ENCODE peak calls at places on chromosomes 16 and 17, in eight cellular contexts. One of them, this sample, is unnamed.
A peak's percentile ranks its signal among the peaks of the same experiment; 100 is the strongest.

GRCh38 chr17:57930239-57930638 is 25.0 kb downstream of the CUEDC1 start:
- DNase-seq in endothelial cell of umbilical vein: no peak
- DNase-seq in A549: no peak
- DNase-seq in HCT116: no peak
- DNase-seq in K562: no peak
- DNase-seq in HepG2: no peak
- DNase-seq in GM12878: no peak
- DNase-seq in H1: no peak
- DNase-seq in this sample: no peak

GRCh38 chr16:27925612-27926011 is 137.9 kb downstream of the GSG1L start:
- DNase-seq in endothelial cell of umbilical vein: no peak
- DNase-seq in A549: no peak
- DNase-seq in HCT116: no peak
- DNase-seq in K562: no peak
- DNase-seq in HepG2: no peak
- DNase-seq in GM12878: no peak
- DNase-seq in H1: no peak
- DNase-seq in this sample: no peak

GRCh38 chr17:2102931-2103398 is 48.1 kb downstream of the HIC1 start:
- DNase-seq in endothelial cell of umbilical vein: no peak
- DNase-seq in A549: no peak
- DNase-seq in HCT116: peak; percentile 15
- DNase-seq in K562: no peak
- DNase-seq in HepG2: no peak
- DNase-seq in GM12878: no peak
- DNase-seq in H1: no peak
- DNase-seq in this sample: no peak

GRCh38 chr16:11384184-11384955 is 39.1 kb downstream of the RMI2 start:
- DNase-seq in endothelial cell of umbilical vein: no peak
- DNase-seq in A549: no peak
- DNase-seq in HCT116: no peak
- DNase-seq in K562: no peak
- DNase-seq in HepG2: no peak
- DNase-seq in GM12878: no peak
- DNase-seq in H1: no peak
- DNase-seq in this sample: no peak

GRCh38 chr16:4666537-4667202 is 26.7 kb upstream of the NUDT16L1 start:
- DNase-seq in endothelial cell of umbilical vein: no peak
- DNase-seq in A549: no peak
- DNase-seq in HCT116: no peak
- DNase-seq in K562: no peak
- DNase-seq in HepG2: no peak
- DNase-seq in GM12878: no peak
- DNase-seq in H1: no peak
- DNase-seq in this sample: no peak

GRCh38 chr17:45050680-45051059 is 762 bp downstream of the DCAKD start:
- DNase-seq in endothelial cell of umbilical vein: peak; percentile 44
- DNase-seq in A549: peak; percentile 45
- DNase-seq in HCT116: no peak
- DNase-seq in K562: peak; percentile 62
- DNase-seq in HepG2: peak; percentile 60
- DNase-seq in GM12878: no peak
- DNase-seq in H1: no peak
- DNase-seq in this sample: peak; percentile 64

GRCh38 chr16:55817236-55817912 is 15.5 kb downstream of the CES1 start:
- DNase-seq in endothelial cell of umbilical vein: no peak
- DNase-seq in A549: no peak
- DNase-seq in HCT116: no peak
- DNase-seq in K562: no peak
- DNase-seq in HepG2: no peak
- DNase-seq in GM12878: no peak
- DNase-seq in H1: no peak
- DNase-seq in this sample: no peak

GRCh38 chr16:21560462-21560861 is 38.9 kb upstream of the METTL9 start:
- DNase-seq in endothelial cell of umbilical vein: no peak
- DNase-seq in A549: no peak
- DNase-seq in HCT116: no peak
- DNase-seq in K562: no peak
- DNase-seq in HepG2: no peak
- DNase-seq in GM12878: no peak
- DNase-seq in H1: no peak
- DNase-seq in this sample: no peak

GRCh38 chr17:9240659-9241370 is 219.5 kb downstream of the NTN1 start:
- DNase-seq in endothelial cell of umbilical vein: peak; percentile 39
- DNase-seq in A549: no peak
- DNase-seq in HCT116: no peak
- DNase-seq in K562: peak; percentile 32
- DNase-seq in HepG2: peak; percentile 35
- DNase-seq in GM12878: no peak
- DNase-seq in H1: no peak
- DNase-seq in this sample: no peak

GRCh38 chr17:31313982-31314787 is at the start of gene EVI2B:
- DNase-seq in endothelial cell of umbilical vein: peak; percentile 78
- DNase-seq in A549: no peak
- DNase-seq in HCT116: no peak
- DNase-seq in K562: peak; percentile 47
- DNase-seq in HepG2: no peak
- DNase-seq in GM12878: peak; percentile 66
- DNase-seq in H1: no peak
- DNase-seq in this sample: peak; percentile 90

GRCh38 chr16:89999831-90000574 is 19.3 kb downstream of the DBNDD1 start:
- DNase-seq in endothelial cell of umbilical vein: no peak
- DNase-seq in A549: no peak
- DNase-seq in HCT116: no peak
- DNase-seq in K562: no peak
- DNase-seq in HepG2: no peak
- DNase-seq in GM12878: no peak
- DNase-seq in H1: no peak
- DNase-seq in this sample: no peak

GRCh38 chr16:84065536-84066132 is 23.0 kb upstream of the SLC38A8 start:
- DNase-seq in endothelial cell of umbilical vein: peak; percentile 56
- DNase-seq in A549: peak; percentile 39
- DNase-seq in HCT116: peak; percentile 48
- DNase-seq in K562: peak; percentile 80
- DNase-seq in HepG2: peak; percentile 58
- DNase-seq in GM12878: no peak
- DNase-seq in H1: no peak
- DNase-seq in this sample: peak; percentile 62

GRCh38 chr17:17533901-17534441 is 37.8 kb upstream of the RASD1 start:
- DNase-seq in endothelial cell of umbilical vein: no peak
- DNase-seq in A549: peak; percentile 42
- DNase-seq in HCT116: no peak
- DNase-seq in K562: no peak
- DNase-seq in HepG2: peak; percentile 100
- DNase-seq in GM12878: no peak
- DNase-seq in H1: no peak
- DNase-seq in this sample: no peak

GRCh38 chr17:31825961-31826691 is 32.9 kb downstream of the COPRS start:
- DNase-seq in endothelial cell of umbilical vein: no peak
- DNase-seq in A549: no peak
- DNase-seq in HCT116: no peak
- DNase-seq in K562: no peak
- DNase-seq in HepG2: no peak
- DNase-seq in GM12878: no peak
- DNase-seq in H1: no peak
- DNase-seq in this sample: no peak

DNA sequence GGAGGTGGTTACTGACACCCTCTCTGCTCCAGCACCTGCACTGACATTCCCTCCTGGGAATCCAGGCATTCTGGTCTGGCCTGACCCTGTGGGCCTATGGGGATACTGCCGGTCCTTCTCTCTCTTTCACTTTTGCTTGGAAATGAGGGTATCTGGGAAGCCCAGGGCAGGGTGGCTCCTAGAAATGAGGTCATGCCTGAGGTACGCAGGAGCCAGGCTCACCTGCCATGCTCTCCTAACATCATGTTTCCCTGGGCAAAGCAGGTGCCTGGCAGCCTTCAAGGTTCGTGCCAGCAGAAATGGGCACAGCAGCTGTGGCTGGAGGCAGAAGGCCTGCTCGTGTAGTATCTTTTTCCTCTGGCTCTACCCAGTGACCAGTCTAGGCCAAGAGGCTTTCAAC is 3.3 kb downstream of the ITGA3 start:
- DNase-seq in endothelial cell of umbilical vein: no peak
- DNase-seq in A549: no peak
- DNase-seq in HCT116: no peak
- DNase-seq in K562: no peak
- DNase-seq in HepG2: no peak
- DNase-seq in GM12878: no peak
- DNase-seq in H1: no peak
- DNase-seq in this sample: no peak
- TF ChIP-seq POLR2A in endothelial cell of umbilical vein: no peak
- TF ChIP-seq POLR2A in A549: no peak
- TF ChIP-seq POLR2A in HCT116: no peak
- TF ChIP-seq POLR2A in K562: no peak
- TF ChIP-seq POLR2A in HepG2: no peak
- TF ChIP-seq POLR2A in GM12878: no peak
- TF ChIP-seq POLR2A in H1: no peak
- TF ChIP-seq POLR2A in this sample: no peak

GRCh38 chr17:55161935-55162555 is 102.7 kb upstream of the HLF start:
- DNase-seq in endothelial cell of umbilical vein: peak; percentile 53
- DNase-seq in A549: peak; percentile 13
- DNase-seq in HCT116: peak; percentile 94
- DNase-seq in K562: no peak
- DNase-seq in HepG2: peak; percentile 31
- DNase-seq in GM12878: no peak
- DNase-seq in H1: no peak
- DNase-seq in this sample: no peak
- TF ChIP-seq MAX in endothelial cell of umbilical vein: no peak
- TF ChIP-seq MAX in A549: no peak
- TF ChIP-seq MAX in HCT116: peak; percentile 53
- TF ChIP-seq MAX in K562: no peak
- TF ChIP-seq MAX in HepG2: no peak
- TF ChIP-seq MAX in GM12878: no peak
- TF ChIP-seq MAX in H1: no peak
- TF ChIP-seq MAX in this sample: no peak

DNA sequence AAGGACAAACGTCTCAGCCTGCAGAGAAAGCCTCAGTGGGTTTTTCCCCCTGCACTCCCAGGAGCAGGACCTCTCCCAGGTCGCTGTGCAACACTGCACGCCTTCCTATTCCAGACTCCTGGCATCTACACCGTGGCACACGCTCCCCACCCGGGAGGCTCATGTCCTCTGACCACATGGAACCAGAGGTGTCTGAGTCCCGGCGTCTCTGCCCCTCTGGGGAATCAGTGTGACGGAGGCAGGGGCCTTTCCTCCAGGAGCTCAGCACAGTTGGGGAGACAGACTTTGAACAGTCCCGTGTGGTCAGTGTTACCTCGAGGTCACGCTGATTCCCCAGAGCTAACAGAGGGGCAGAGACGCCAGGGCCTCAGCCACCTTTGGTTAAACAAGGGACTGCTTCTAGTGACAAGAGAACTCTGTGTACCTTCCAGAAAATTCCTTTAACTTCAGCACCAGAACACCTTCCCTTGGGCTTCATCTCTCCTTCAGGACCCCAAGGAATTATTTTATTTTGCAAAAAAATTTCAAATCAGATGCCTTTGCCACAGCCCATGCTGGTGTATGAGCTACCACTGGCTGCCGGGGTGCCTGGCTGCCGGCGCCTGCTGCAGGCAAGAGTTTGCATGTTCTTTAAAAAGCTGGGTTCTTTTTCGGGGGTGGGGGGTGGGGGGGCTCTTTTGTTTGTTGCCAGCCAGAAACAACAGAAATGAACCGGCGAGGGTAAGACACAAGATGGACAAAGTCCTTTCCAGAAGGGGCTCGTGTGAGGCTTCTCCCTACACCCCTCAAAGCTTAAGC is 6.6 kb downstream of the CANT1 start:
- DNase-seq in endothelial cell of umbilical vein: no peak
- DNase-seq in A549: no peak
- DNase-seq in HCT116: no peak
- DNase-seq in K562: no peak
- DNase-seq in HepG2: no peak
- DNase-seq in GM12878: no peak
- DNase-seq in H1: no peak
- DNase-seq in this sample: no peak
- TF ChIP-seq CTCF in endothelial cell of umbilical vein: no peak
- TF ChIP-seq CTCF in A549: no peak
- TF ChIP-seq CTCF in HCT116: no peak
- TF ChIP-seq CTCF in K562: no peak
- TF ChIP-seq CTCF in HepG2: no peak
- TF ChIP-seq CTCF in GM12878: no peak
- TF ChIP-seq CTCF in H1: no peak
- TF ChIP-seq CTCF in this sample: no peak

DNA sequence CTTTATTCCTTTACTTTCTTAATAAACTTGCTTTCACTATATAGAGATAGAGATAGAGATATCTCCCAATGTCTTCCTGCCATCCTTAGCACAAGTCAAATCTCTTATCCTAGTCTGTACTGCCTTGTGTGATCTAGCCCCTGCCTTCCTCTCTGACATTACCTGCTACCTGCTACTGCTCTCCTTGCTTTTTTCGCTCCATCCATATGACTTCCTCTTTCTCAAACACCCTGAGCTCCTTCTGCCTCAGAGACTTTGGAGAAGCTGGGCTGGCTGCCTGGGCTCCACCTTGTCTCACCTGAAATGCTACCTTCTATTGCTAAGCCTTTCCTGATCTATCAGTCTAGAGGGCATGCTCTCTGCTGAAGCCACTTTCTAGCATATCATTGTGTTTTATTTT is 24.7 kb upstream of the WSB1 start:
- DNase-seq in endothelial cell of umbilical vein: no peak
- DNase-seq in A549: no peak
- DNase-seq in HCT116: no peak
- DNase-seq in K562: no peak
- DNase-seq in HepG2: no peak
- DNase-seq in GM12878: no peak
- DNase-seq in H1: no peak
- DNase-seq in this sample: no peak
- TF ChIP-seq POLR2A in endothelial cell of umbilical vein: no peak
- TF ChIP-seq POLR2A in A549: no peak
- TF ChIP-seq POLR2A in HCT116: no peak
- TF ChIP-seq POLR2A in K562: no peak
- TF ChIP-seq POLR2A in HepG2: no peak
- TF ChIP-seq POLR2A in GM12878: no peak
- TF ChIP-seq POLR2A in H1: no peak
- TF ChIP-seq POLR2A in this sample: no peak

DNA sequence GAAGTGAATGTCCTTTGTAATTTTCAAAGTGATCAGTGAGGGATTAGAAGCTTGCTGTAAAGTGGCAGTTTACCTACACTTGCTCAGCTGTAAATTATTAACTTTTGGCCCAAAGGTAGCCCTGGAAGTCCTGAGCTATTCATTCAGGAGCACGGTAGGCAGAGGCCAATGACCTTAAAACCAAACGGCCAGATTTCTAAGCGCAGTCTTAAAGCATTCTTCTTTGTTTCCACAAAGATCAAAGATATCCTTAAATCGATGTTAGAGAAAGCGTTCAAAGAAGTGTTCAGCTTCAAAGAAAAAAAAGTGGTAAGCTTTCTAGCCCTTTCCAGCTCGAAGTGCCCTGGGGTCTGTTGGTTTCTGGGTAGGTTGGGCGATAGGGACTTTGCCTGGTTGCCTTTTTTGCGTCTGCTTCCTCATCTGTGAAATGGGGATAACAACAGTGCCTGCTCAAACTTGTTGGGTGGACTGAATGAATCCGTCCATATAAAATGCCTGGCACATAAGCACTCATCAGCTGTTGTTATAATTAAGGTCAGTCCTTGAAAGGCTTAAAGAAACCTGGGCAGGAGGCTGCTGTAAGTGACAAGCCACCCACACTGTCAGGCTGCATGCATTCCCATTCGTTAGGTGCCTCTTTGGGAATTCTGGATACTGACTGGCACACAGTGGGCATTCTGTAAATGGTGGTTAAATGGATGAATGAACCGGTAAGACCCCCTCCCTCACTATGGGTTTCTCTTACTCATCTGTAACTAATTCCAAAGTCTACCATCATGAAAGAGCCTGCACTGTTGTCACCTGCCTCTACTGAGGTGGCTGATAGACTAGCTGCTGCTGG is 113.2 kb downstream of the PRKCA start:
- DNase-seq in endothelial cell of umbilical vein: no peak
- DNase-seq in A549: no peak
- DNase-seq in HCT116: no peak
- DNase-seq in K562: no peak
- DNase-seq in HepG2: peak; percentile 99
- DNase-seq in GM12878: no peak
- DNase-seq in H1: no peak
- DNase-seq in this sample: no peak
- TF ChIP-seq MAX in endothelial cell of umbilical vein: no peak
- TF ChIP-seq MAX in A549: no peak
- TF ChIP-seq MAX in HCT116: no peak
- TF ChIP-seq MAX in K562: no peak
- TF ChIP-seq MAX in HepG2: peak; percentile 70
- TF ChIP-seq MAX in GM12878: no peak
- TF ChIP-seq MAX in H1: no peak
- TF ChIP-seq MAX in this sample: no peak

This sample was measured in NB4.